ENCODE peak calls at places on chromosomes 12 and 14, in ten cellular contexts. One of them, this sample, is unnamed.

GRCh38 chr12:126772171-126772864 is 1494.7 kb upstream of the TMEM132C start:
- DNase-seq in OCI-LY7: no peak
- DNase-seq in PC-3: peak
- DNase-seq in neural progenitor cell: no peak
- DNase-seq in AG09309: peak
- DNase-seq in psoas muscle: no peak
- DNase-seq in fibroblast of pulmonary artery: peak
- DNase-seq in foreskin fibroblast: no peak
- DNase-seq in fibroblast of lung: peak
- DNase-seq in upper lobe of right lung: no peak
- DNase-seq in this sample: peak

GRCh38 chr12:11762723-11763326 is 113.4 kb downstream of the ETV6 start:
- DNase-seq in OCI-LY7: peak
- DNase-seq in PC-3: no peak
- DNase-seq in neural progenitor cell: no peak
- DNase-seq in AG09309: no peak
- DNase-seq in psoas muscle: no peak
- DNase-seq in fibroblast of pulmonary artery: no peak
- DNase-seq in foreskin fibroblast: no peak
- DNase-seq in fibroblast of lung: peak
- DNase-seq in upper lobe of right lung: no peak
- DNase-seq in this sample: peak

GRCh38 chr12:50458606-50459005 is 46.2 kb upstream of the DIP2B start:
- DNase-seq in OCI-LY7: no peak
- DNase-seq in PC-3: peak
- DNase-seq in neural progenitor cell: no peak
- DNase-seq in AG09309: peak
- DNase-seq in psoas muscle: no peak
- DNase-seq in fibroblast of pulmonary artery: peak
- DNase-seq in foreskin fibroblast: no peak
- DNase-seq in fibroblast of lung: peak
- DNase-seq in upper lobe of right lung: no peak
- DNase-seq in this sample: peak

GRCh38 chr14:34872822-34873590 is 2.2 kb downstream of the BAZ1A start:
- DNase-seq in OCI-LY7: peak
- DNase-seq in PC-3: no peak
- DNase-seq in neural progenitor cell: peak
- DNase-seq in AG09309: no peak
- DNase-seq in psoas muscle: no peak
- DNase-seq in fibroblast of pulmonary artery: peak
- DNase-seq in foreskin fibroblast: no peak
- DNase-seq in fibroblast of lung: peak
- DNase-seq in upper lobe of right lung: no peak
- DNase-seq in this sample: peak

GRCh38 chr12:87082756-87083155 is 826.6 kb upstream of the MGAT4C start:
- DNase-seq in OCI-LY7: no peak
- DNase-seq in PC-3: peak
- DNase-seq in neural progenitor cell: no peak
- DNase-seq in AG09309: no peak
- DNase-seq in psoas muscle: no peak
- DNase-seq in fibroblast of pulmonary artery: peak
- DNase-seq in foreskin fibroblast: no peak
- DNase-seq in fibroblast of lung: no peak
- DNase-seq in upper lobe of right lung: no peak
- DNase-seq in this sample: peak

GRCh38 chr14:89249972-89250371 is 167.1 kb downstream of the FOXN3 start:
- DNase-seq in OCI-LY7: no peak
- DNase-seq in PC-3: no peak
- DNase-seq in neural progenitor cell: no peak
- DNase-seq in AG09309: no peak
- DNase-seq in psoas muscle: no peak
- DNase-seq in fibroblast of pulmonary artery: no peak
- DNase-seq in foreskin fibroblast: no peak
- DNase-seq in fibroblast of lung: no peak
- DNase-seq in upper lobe of right lung: no peak
- DNase-seq in this sample: no peak

GRCh38 chr14:61225304-61225703 is 55.8 kb downstream of the TMEM30B start:
- DNase-seq in OCI-LY7: no peak
- DNase-seq in PC-3: no peak
- DNase-seq in neural progenitor cell: no peak
- DNase-seq in AG09309: no peak
- DNase-seq in psoas muscle: no peak
- DNase-seq in fibroblast of pulmonary artery: no peak
- DNase-seq in foreskin fibroblast: no peak
- DNase-seq in fibroblast of lung: no peak
- DNase-seq in upper lobe of right lung: peak
- DNase-seq in this sample: no peak

GRCh38 chr12:104351023-104351983 is 47.8 kb downstream of the EID3 start:
- DNase-seq in OCI-LY7: no peak
- DNase-seq in PC-3: no peak
- DNase-seq in neural progenitor cell: no peak
- DNase-seq in AG09309: no peak
- DNase-seq in psoas muscle: no peak
- DNase-seq in fibroblast of pulmonary artery: no peak
- DNase-seq in foreskin fibroblast: no peak
- DNase-seq in fibroblast of lung: no peak
- DNase-seq in upper lobe of right lung: no peak
- DNase-seq in this sample: no peak

GRCh38 chr14:94961761-94962575 is 192.1 kb upstream of the GSC start:
- DNase-seq in OCI-LY7: no peak
- DNase-seq in PC-3: no peak
- DNase-seq in neural progenitor cell: no peak
- DNase-seq in AG09309: no peak
- DNase-seq in psoas muscle: no peak
- DNase-seq in fibroblast of pulmonary artery: no peak
- DNase-seq in foreskin fibroblast: no peak
- DNase-seq in fibroblast of lung: no peak
- DNase-seq in upper lobe of right lung: no peak
- DNase-seq in this sample: no peak

GRCh38 chr12:46268349-46268616 is 560 bp downstream of the SLC38A1 start:
- DNase-seq in OCI-LY7: no peak
- DNase-seq in PC-3: no peak
- DNase-seq in neural progenitor cell: no peak
- DNase-seq in AG09309: no peak
- DNase-seq in psoas muscle: no peak
- DNase-seq in fibroblast of pulmonary artery: peak
- DNase-seq in foreskin fibroblast: no peak
- DNase-seq in fibroblast of lung: no peak
- DNase-seq in upper lobe of right lung: peak
- DNase-seq in this sample: peak

GRCh38 chr12:46209914-46210834 is 58.7 kb downstream of the SLC38A1 start:
- DNase-seq in OCI-LY7: peak
- DNase-seq in PC-3: peak
- DNase-seq in neural progenitor cell: no peak
- DNase-seq in AG09309: no peak
- DNase-seq in psoas muscle: peak
- DNase-seq in fibroblast of pulmonary artery: peak
- DNase-seq in foreskin fibroblast: no peak
- DNase-seq in fibroblast of lung: peak
- DNase-seq in upper lobe of right lung: peak
- DNase-seq in this sample: peak

GRCh38 chr12:100668939-100669536 is 95.6 kb downstream of the GAS2L3 start:
- DNase-seq in OCI-LY7: peak
- DNase-seq in PC-3: peak
- DNase-seq in neural progenitor cell: peak
- DNase-seq in AG09309: peak
- DNase-seq in psoas muscle: peak
- DNase-seq in fibroblast of pulmonary artery: peak
- DNase-seq in foreskin fibroblast: peak
- DNase-seq in fibroblast of lung: peak
- DNase-seq in upper lobe of right lung: peak
- DNase-seq in this sample: peak
- TF ChIP-seq CTCF in OCI-LY7: peak
- TF ChIP-seq CTCF in PC-3: peak
- TF ChIP-seq CTCF in neural progenitor cell: peak
- TF ChIP-seq CTCF in AG09309: peak
- TF ChIP-seq CTCF in psoas muscle: peak
- TF ChIP-seq CTCF in fibroblast of pulmonary artery: peak
- TF ChIP-seq CTCF in foreskin fibroblast: peak
- TF ChIP-seq CTCF in fibroblast of lung: peak
- TF ChIP-seq CTCF in upper lobe of right lung: peak
- TF ChIP-seq CTCF in this sample: peak

DNA sequence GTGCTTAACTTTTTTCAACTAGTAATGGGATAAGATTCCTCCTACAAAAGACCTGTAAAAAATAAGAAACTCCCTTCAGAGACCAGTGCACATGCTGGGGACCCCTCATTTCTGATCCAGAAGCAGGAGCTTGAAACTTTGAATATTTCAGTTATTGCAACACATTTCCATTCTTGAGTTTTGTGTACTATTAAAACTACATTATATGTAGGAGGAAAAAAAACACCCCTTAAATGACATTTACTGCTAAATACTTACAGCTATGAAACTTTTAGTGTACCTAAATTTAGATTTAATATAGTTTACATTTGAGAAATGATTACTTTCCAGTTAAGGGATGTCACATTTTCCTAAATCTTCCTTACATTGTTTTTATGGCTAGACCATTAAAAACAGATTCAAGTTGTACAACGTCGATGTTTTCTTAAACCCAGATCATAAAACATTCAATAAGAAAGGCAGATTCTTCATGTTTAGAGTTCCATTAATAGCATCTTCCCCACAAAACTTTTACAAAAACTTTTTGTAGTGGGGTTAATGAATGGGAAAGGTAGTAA is 4.1 kb downstream of the LRIG3 start:
- DNase-seq in OCI-LY7: no peak
- DNase-seq in PC-3: no peak
- DNase-seq in neural progenitor cell: no peak
- DNase-seq in AG09309: no peak
- DNase-seq in psoas muscle: no peak
- DNase-seq in fibroblast of pulmonary artery: no peak
- DNase-seq in foreskin fibroblast: no peak
- DNase-seq in fibroblast of lung: no peak
- DNase-seq in upper lobe of right lung: no peak
- DNase-seq in this sample: no peak
- H3K4me3 ChIP-seq in OCI-LY7: no peak
- H3K4me3 ChIP-seq in PC-3: peak
- H3K4me3 ChIP-seq in neural progenitor cell: peak
- H3K4me3 ChIP-seq in AG09309: no peak
- H3K4me3 ChIP-seq in psoas muscle: peak
- H3K4me3 ChIP-seq in fibroblast of pulmonary artery: no peak
- H3K4me3 ChIP-seq in foreskin fibroblast: peak
- H3K4me3 ChIP-seq in fibroblast of lung: peak
- H3K4me3 ChIP-seq in upper lobe of right lung: peak
- H3K4me3 ChIP-seq in this sample: peak

GRCh38 chr12:55893723-55894122 is 34.0 kb downstream of the PYM1 start:
- DNase-seq in OCI-LY7: no peak
- DNase-seq in PC-3: no peak
- DNase-seq in neural progenitor cell: no peak
- DNase-seq in AG09309: no peak
- DNase-seq in psoas muscle: no peak
- DNase-seq in fibroblast of pulmonary artery: no peak
- DNase-seq in foreskin fibroblast: no peak
- DNase-seq in fibroblast of lung: no peak
- DNase-seq in upper lobe of right lung: no peak
- DNase-seq in this sample: no peak

GRCh38 chr12:55901881-55902490 is 25.7 kb downstream of the PYM1 start:
- DNase-seq in OCI-LY7: no peak
- DNase-seq in PC-3: no peak
- DNase-seq in neural progenitor cell: no peak
- DNase-seq in AG09309: no peak
- DNase-seq in psoas muscle: no peak
- DNase-seq in fibroblast of pulmonary artery: no peak
- DNase-seq in foreskin fibroblast: no peak
- DNase-seq in fibroblast of lung: no peak
- DNase-seq in upper lobe of right lung: no peak
- DNase-seq in this sample: no peak

DNA sequence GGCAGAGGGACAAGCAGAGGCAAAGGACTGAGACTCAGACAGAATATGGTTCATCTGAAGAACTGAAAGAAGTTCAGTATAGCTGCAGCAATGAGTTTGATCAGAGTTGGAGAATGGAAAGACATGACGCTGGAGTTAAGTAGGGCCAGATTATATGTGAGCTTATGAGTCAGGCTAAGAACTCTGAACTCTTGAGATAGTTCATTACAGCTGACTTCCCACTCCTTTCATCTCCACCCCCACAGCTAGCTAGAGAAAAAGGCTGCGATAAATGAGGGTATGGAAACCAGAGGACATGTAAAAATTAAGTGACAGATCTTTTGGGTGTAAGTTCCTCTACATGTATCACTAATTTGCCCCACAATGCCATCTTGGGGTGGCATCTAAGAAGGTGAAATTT is 28.7 kb downstream of the PYM1 start:
- DNase-seq in OCI-LY7: no peak
- DNase-seq in PC-3: no peak
- DNase-seq in neural progenitor cell: no peak
- DNase-seq in AG09309: no peak
- DNase-seq in psoas muscle: no peak
- DNase-seq in fibroblast of pulmonary artery: peak
- DNase-seq in foreskin fibroblast: peak
- DNase-seq in fibroblast of lung: peak
- DNase-seq in upper lobe of right lung: no peak
- DNase-seq in this sample: peak
- TF ChIP-seq CTCF in OCI-LY7: no peak
- TF ChIP-seq CTCF in PC-3: no peak
- TF ChIP-seq CTCF in neural progenitor cell: no peak
- TF ChIP-seq CTCF in AG09309: no peak
- TF ChIP-seq CTCF in psoas muscle: no peak
- TF ChIP-seq CTCF in fibroblast of pulmonary artery: no peak
- TF ChIP-seq CTCF in foreskin fibroblast: no peak
- TF ChIP-seq CTCF in fibroblast of lung: no peak
- TF ChIP-seq CTCF in upper lobe of right lung: no peak
- TF ChIP-seq CTCF in this sample: no peak

DNA sequence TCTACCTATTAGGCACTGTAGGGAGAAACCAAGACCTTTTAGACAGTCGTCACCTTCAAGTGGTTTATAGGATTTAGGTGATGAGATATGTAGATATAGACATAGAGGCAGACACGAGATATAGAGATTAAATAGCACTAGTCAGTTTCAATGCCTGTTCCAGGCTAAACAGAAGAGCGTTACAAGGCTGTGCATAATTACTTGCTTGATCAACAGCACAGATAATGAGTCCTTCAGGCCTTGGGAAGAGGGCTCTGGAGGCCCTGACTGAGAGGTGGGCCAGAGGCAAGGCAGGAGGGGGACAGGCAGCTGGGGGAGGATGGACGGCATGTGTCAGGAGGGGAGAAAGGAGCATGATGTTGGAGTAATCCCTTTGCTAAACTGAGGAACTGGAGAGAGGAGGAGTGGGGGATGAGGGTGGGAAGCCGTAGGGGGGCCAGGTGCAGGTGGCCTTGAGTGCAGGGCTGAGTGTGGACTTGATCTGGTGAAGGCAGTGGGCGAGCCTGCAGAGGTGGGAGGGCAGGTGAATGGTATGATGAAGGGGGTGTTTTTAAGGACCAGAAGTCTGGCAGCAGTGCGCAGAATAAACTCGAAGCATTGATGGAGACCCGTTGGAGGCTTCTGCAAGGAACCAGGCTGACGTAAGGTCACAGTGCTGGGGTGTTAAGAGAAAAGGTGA is 43.9 kb upstream of the ATP23 start:
- DNase-seq in OCI-LY7: no peak
- DNase-seq in PC-3: no peak
- DNase-seq in neural progenitor cell: no peak
- DNase-seq in AG09309: no peak
- DNase-seq in psoas muscle: no peak
- DNase-seq in fibroblast of pulmonary artery: no peak
- DNase-seq in foreskin fibroblast: no peak
- DNase-seq in fibroblast of lung: no peak
- DNase-seq in upper lobe of right lung: no peak
- DNase-seq in this sample: no peak
- H3K4me3 ChIP-seq in OCI-LY7: peak
- H3K4me3 ChIP-seq in PC-3: no peak
- H3K4me3 ChIP-seq in neural progenitor cell: peak
- H3K4me3 ChIP-seq in AG09309: no peak
- H3K4me3 ChIP-seq in psoas muscle: peak
- H3K4me3 ChIP-seq in fibroblast of pulmonary artery: no peak
- H3K4me3 ChIP-seq in foreskin fibroblast: peak
- H3K4me3 ChIP-seq in fibroblast of lung: peak
- H3K4me3 ChIP-seq in upper lobe of right lung: peak
- H3K4me3 ChIP-seq in this sample: peak

GRCh38 chr12:124335426-124336183 is 40.7 kb downstream of the RFLNA start:
- DNase-seq in OCI-LY7: no peak
- DNase-seq in PC-3: no peak
- DNase-seq in neural progenitor cell: no peak
- DNase-seq in AG09309: no peak
- DNase-seq in psoas muscle: no peak
- DNase-seq in fibroblast of pulmonary artery: no peak
- DNase-seq in foreskin fibroblast: no peak
- DNase-seq in fibroblast of lung: no peak
- DNase-seq in upper lobe of right lung: no peak
- DNase-seq in this sample: no peak
- TF ChIP-seq CTCF in OCI-LY7: no peak
- TF ChIP-seq CTCF in PC-3: no peak
- TF ChIP-seq CTCF in neural progenitor cell: no peak
- TF ChIP-seq CTCF in AG09309: no peak
- TF ChIP-seq CTCF in psoas muscle: no peak
- TF ChIP-seq CTCF in fibroblast of pulmonary artery: no peak
- TF ChIP-seq CTCF in foreskin fibroblast: no peak
- TF ChIP-seq CTCF in fibroblast of lung: no peak
- TF ChIP-seq CTCF in upper lobe of right lung: no peak
- TF ChIP-seq CTCF in this sample: no peak

This sample was measured in fibroblast of the aortic adventitia.